ENCODE peak calls at places on chromosome 17, in six cellular contexts. H is NCI-H1694; B is activated naive CD4-positive, alpha-beta T cell treated with anti-CD3 and anti-CD28 coated beads, Interleukin-2, amount 10 ng/mL, durations not matched to agents 7 days and 5 days; R is NCI-H524; J is AG09309; W is AML-193. A is an unnamed sample.

GRCh38 chr17:9959377-9959981 is 54.4 kb upstream of the RCVRN start:
- DNase-seq in J (no peak), H (no peak), W (no peak), R (peak), B (peak), A (no peak)

GRCh38 chr17:42798011-42798382 is 507 bp downstream of the COA3 start:
- DNase-seq in H (no peak), W (no peak), J (no peak), R (no peak), B (no peak), A (no peak)

GRCh38 chr17:39200957-39201510 is 951 bp downstream of the RPL19 start:
- DNase-seq in H (no peak), J (no peak), B (no peak), R (no peak), W (no peak), A (no peak)

GRCh38 chr17:82751171-82751570 is 694 bp upstream of the TBCD start:
- DNase-seq in H (no peak), W (no peak), B (no peak), R (no peak), J (no peak), A (no peak)

GRCh38 chr17:81961554-81962498 is 839 bp upstream of the NOTUM start:
- DNase-seq in B (no peak), W (no peak), H (no peak), R (no peak), J (no peak), A (no peak)

GRCh38 chr17:73591278-73592078 is 52.8 kb downstream of the SDK2 start:
- DNase-seq in H (no peak), W (no peak), R (peak), J (no peak), B (peak), A (no peak)

GRCh38 chr17:42979511-42980273 is at the start of gene PTGES3L:
- DNase-seq in B (peak), W (peak), R (peak), J (no peak), H (peak), A (no peak)

GRCh38 chr17:75289832-75290337 is 652 bp upstream of the SLC25A19 start:
- DNase-seq in H (no peak), J (no peak), R (peak), B (peak), W (peak), A (peak)

GRCh38 chr17:59427425-59427921 is 96.0 kb downstream of the YPEL2 start:
- DNase-seq in J (no peak), R (no peak), W (no peak), B (peak), H (no peak), A (no peak)

GRCh38 chr17:149231-149630 is 11.9 kb downstream of the SCGB1C2 start:
- DNase-seq in J (no peak), H (no peak), R (no peak), W (no peak), B (no peak), A (peak)

GRCh38 chr17:3959295-3959899 is 4.8 kb downstream of the ATP2A3 start:
- DNase-seq in B (no peak), J (no peak), H (no peak), W (no peak), R (no peak), A (no peak)

GRCh38 chr17:39757931-39758873 is 20.5 kb downstream of the GRB7 start:
- DNase-seq in B (no peak), W (peak), J (no peak), H (no peak), R (no peak), A (no peak)

GRCh38 chr17:79106958-79107357 is 32.3 kb downstream of the ENGASE start:
- DNase-seq in H (no peak), R (no peak), B (no peak), J (no peak), W (no peak), A (no peak)

A was measured in right atrium auricular region.